ENCODE peak calls at places on chromosomes 3 and 15, in eight cellular contexts. One of them, this sample, is unnamed.

GRCh38 chr15:74680461-74680860 is 15.4 kb downstream of the EDC3 start:
- DNase-seq in foreskin fibroblast: no peak
- DNase-seq in glutamatergic neuron: no peak
- DNase-seq in AG04449: no peak
- DNase-seq in omental fat pad: no peak
- DNase-seq in nephron progenitor cell: no peak
- DNase-seq in cardiac fibroblast: peak; percentile 12
- DNase-seq in H9: no peak
- DNase-seq in this sample: no peak

GRCh38 chr3:145807990-145808389 is 353.0 kb downstream of the PLOD2 start:
- DNase-seq in nephron progenitor cell: no peak
- DNase-seq in foreskin fibroblast: peak; percentile 25
- DNase-seq in AG04449: no peak
- DNase-seq in glutamatergic neuron: no peak
- DNase-seq in H9: no peak
- DNase-seq in omental fat pad: no peak
- DNase-seq in cardiac fibroblast: peak; percentile 65
- DNase-seq in this sample: peak; percentile 36

GRCh38 chr3:193933451-193933850 is 202.5 kb upstream of the HES1 start:
- DNase-seq in H9: no peak
- DNase-seq in AG04449: no peak
- DNase-seq in omental fat pad: no peak
- DNase-seq in nephron progenitor cell: no peak
- DNase-seq in foreskin fibroblast: no peak
- DNase-seq in glutamatergic neuron: no peak
- DNase-seq in cardiac fibroblast: no peak
- DNase-seq in this sample: no peak

GRCh38 chr3:25572919-25573385 is 91.8 kb downstream of the TOP2B start:
- DNase-seq in H9: no peak
- DNase-seq in cardiac fibroblast: peak; percentile 30
- DNase-seq in omental fat pad: no peak
- DNase-seq in AG04449: no peak
- DNase-seq in nephron progenitor cell: no peak
- DNase-seq in foreskin fibroblast: no peak
- DNase-seq in glutamatergic neuron: no peak
- DNase-seq in this sample: peak; percentile 65

GRCh38 chr15:60115579-60116415 is 111.7 kb downstream of the FOXB1 start:
- DNase-seq in nephron progenitor cell: no peak
- DNase-seq in foreskin fibroblast: no peak
- DNase-seq in AG04449: no peak
- DNase-seq in glutamatergic neuron: no peak
- DNase-seq in cardiac fibroblast: peak; percentile 59
- DNase-seq in omental fat pad: no peak
- DNase-seq in H9: no peak
- DNase-seq in this sample: peak; percentile 71

GRCh38 chr3:177108648-177109047 is 88.6 kb downstream of the TBL1XR1 start:
- DNase-seq in omental fat pad: no peak
- DNase-seq in glutamatergic neuron: no peak
- DNase-seq in AG04449: no peak
- DNase-seq in foreskin fibroblast: no peak
- DNase-seq in nephron progenitor cell: no peak
- DNase-seq in cardiac fibroblast: no peak
- DNase-seq in H9: no peak
- DNase-seq in this sample: no peak

GRCh38 chr3:131163-131889 is 65.2 kb upstream of the CHL1 start:
- DNase-seq in foreskin fibroblast: no peak
- DNase-seq in glutamatergic neuron: no peak
- DNase-seq in omental fat pad: no peak
- DNase-seq in H9: no peak
- DNase-seq in cardiac fibroblast: no peak
- DNase-seq in nephron progenitor cell: no peak
- DNase-seq in AG04449: no peak
- DNase-seq in this sample: no peak

GRCh38 chr15:50167112-50167511 is 14.9 kb upstream of the SLC27A2 start:
- DNase-seq in omental fat pad: no peak
- DNase-seq in cardiac fibroblast: no peak
- DNase-seq in foreskin fibroblast: no peak
- DNase-seq in glutamatergic neuron: no peak
- DNase-seq in H9: no peak
- DNase-seq in AG04449: no peak
- DNase-seq in nephron progenitor cell: no peak
- DNase-seq in this sample: no peak

GRCh38 chr3:64259646-64260045 is 34.4 kb upstream of the PRICKLE2 start:
- DNase-seq in nephron progenitor cell: no peak
- DNase-seq in glutamatergic neuron: no peak
- DNase-seq in AG04449: no peak
- DNase-seq in foreskin fibroblast: no peak
- DNase-seq in omental fat pad: no peak
- DNase-seq in H9: no peak
- DNase-seq in cardiac fibroblast: no peak
- DNase-seq in this sample: peak; percentile 74

GRCh38 chr15:85507114-85507513 is 126.7 kb downstream of the AKAP13 start:
- DNase-seq in glutamatergic neuron: no peak
- DNase-seq in cardiac fibroblast: no peak
- DNase-seq in foreskin fibroblast: no peak
- DNase-seq in nephron progenitor cell: no peak
- DNase-seq in H9: no peak
- DNase-seq in omental fat pad: no peak
- DNase-seq in AG04449: no peak
- DNase-seq in this sample: no peak

GRCh38 chr3:29268651-29269050 is 12.2 kb upstream of the RBMS3 start:
- DNase-seq in nephron progenitor cell: no peak
- DNase-seq in omental fat pad: no peak
- DNase-seq in glutamatergic neuron: no peak
- DNase-seq in H9: no peak
- DNase-seq in cardiac fibroblast: no peak
- DNase-seq in AG04449: no peak
- DNase-seq in foreskin fibroblast: no peak
- DNase-seq in this sample: no peak

GRCh38 chr3:23455775-23456174 is 252.6 kb downstream of the UBE2E2 start:
- DNase-seq in glutamatergic neuron: no peak
- DNase-seq in H9: no peak
- DNase-seq in omental fat pad: no peak
- DNase-seq in nephron progenitor cell: no peak
- DNase-seq in foreskin fibroblast: peak; percentile 62
- DNase-seq in AG04449: peak; percentile 41
- DNase-seq in cardiac fibroblast: peak; percentile 80
- DNase-seq in this sample: peak; percentile 63

GRCh38 chr15:72227192-72227586 is 3.8 kb downstream of the PKM start:
- DNase-seq in foreskin fibroblast: peak; percentile 64
- DNase-seq in cardiac fibroblast: peak; percentile 83
- DNase-seq in omental fat pad: no peak
- DNase-seq in glutamatergic neuron: no peak
- DNase-seq in AG04449: no peak
- DNase-seq in H9: no peak
- DNase-seq in nephron progenitor cell: no peak
- DNase-seq in this sample: peak; percentile 86

GRCh38 chr3:184740509-184741258 is 28.8 kb upstream of the MAGEF1 start:
- DNase-seq in glutamatergic neuron: no peak
- DNase-seq in AG04449: no peak
- DNase-seq in nephron progenitor cell: no peak
- DNase-seq in foreskin fibroblast: peak; percentile 40
- DNase-seq in H9: peak; percentile 24
- DNase-seq in omental fat pad: no peak
- DNase-seq in cardiac fibroblast: peak; percentile 54
- DNase-seq in this sample: peak; percentile 22

GRCh38 chr3:62248831-62249776 is 124.2 kb downstream of the FEZF2 start:
- DNase-seq in nephron progenitor cell: no peak
- DNase-seq in H9: no peak
- DNase-seq in cardiac fibroblast: no peak
- DNase-seq in glutamatergic neuron: no peak
- DNase-seq in AG04449: no peak
- DNase-seq in foreskin fibroblast: peak; percentile 2
- DNase-seq in omental fat pad: no peak
- DNase-seq in this sample: no peak

GRCh38 chr15:23869391-23869790 is 182.3 kb upstream of the NDN start:
- DNase-seq in cardiac fibroblast: no peak
- DNase-seq in AG04449: no peak
- DNase-seq in foreskin fibroblast: no peak
- DNase-seq in omental fat pad: no peak
- DNase-seq in glutamatergic neuron: peak; percentile 85
- DNase-seq in nephron progenitor cell: peak; percentile 72
- DNase-seq in H9: peak; percentile 89
- DNase-seq in this sample: peak; percentile 5

GRCh38 chr15:81608309-81608829 is 234.4 kb upstream of the TMC3 start:
- DNase-seq in H9: no peak
- DNase-seq in AG04449: no peak
- DNase-seq in foreskin fibroblast: no peak
- DNase-seq in nephron progenitor cell: no peak
- DNase-seq in omental fat pad: no peak
- DNase-seq in cardiac fibroblast: no peak
- DNase-seq in glutamatergic neuron: no peak
- DNase-seq in this sample: no peak
- TF ChIP-seq CTCF in H9: no peak
- TF ChIP-seq CTCF in AG04449: no peak
- TF ChIP-seq CTCF in foreskin fibroblast: no peak
- TF ChIP-seq CTCF in nephron progenitor cell: no peak
- TF ChIP-seq CTCF in omental fat pad: no peak
- TF ChIP-seq CTCF in cardiac fibroblast: no peak
- TF ChIP-seq CTCF in glutamatergic neuron: no peak
- TF ChIP-seq CTCF in this sample: no peak

GRCh38 chr3:122111974-122112373 is 56.8 kb downstream of the CD86 start:
- DNase-seq in glutamatergic neuron: no peak
- DNase-seq in nephron progenitor cell: no peak
- DNase-seq in foreskin fibroblast: no peak
- DNase-seq in H9: no peak
- DNase-seq in cardiac fibroblast: no peak
- DNase-seq in AG04449: no peak
- DNase-seq in omental fat pad: no peak
- DNase-seq in this sample: no peak

GRCh38 chr3:122107171-122107570 is 52.0 kb downstream of the CD86 start:
- DNase-seq in cardiac fibroblast: no peak
- DNase-seq in nephron progenitor cell: no peak
- DNase-seq in omental fat pad: no peak
- DNase-seq in H9: no peak
- DNase-seq in AG04449: no peak
- DNase-seq in glutamatergic neuron: no peak
- DNase-seq in foreskin fibroblast: no peak
- DNase-seq in this sample: no peak

DNA sequence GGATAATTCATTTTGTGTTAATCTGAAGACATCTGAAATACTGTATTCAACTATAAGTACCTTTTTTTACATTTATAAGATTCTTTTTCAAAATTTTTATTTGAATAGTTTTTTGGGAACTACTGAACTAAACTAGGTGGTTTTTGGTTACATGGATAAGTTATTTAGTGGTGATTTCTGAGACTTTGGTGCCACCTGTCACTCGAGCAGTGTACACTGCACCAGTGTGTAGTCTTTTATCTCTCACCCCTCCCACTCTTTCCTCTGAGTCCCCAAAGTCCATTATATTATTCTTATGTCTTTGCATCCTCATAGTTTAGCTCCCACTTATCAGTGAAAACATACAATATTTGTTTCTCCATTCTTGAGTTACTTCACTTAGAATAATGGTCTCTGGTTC is 57.6 kb downstream of the CD86 start:
- DNase-seq in glutamatergic neuron: no peak
- DNase-seq in foreskin fibroblast: no peak
- DNase-seq in omental fat pad: no peak
- DNase-seq in nephron progenitor cell: no peak
- DNase-seq in H9: no peak
- DNase-seq in cardiac fibroblast: no peak
- DNase-seq in AG04449: no peak
- DNase-seq in this sample: no peak
- TF ChIP-seq CTCF in glutamatergic neuron: no peak
- TF ChIP-seq CTCF in foreskin fibroblast: no peak
- TF ChIP-seq CTCF in omental fat pad: no peak
- TF ChIP-seq CTCF in nephron progenitor cell: no peak
- TF ChIP-seq CTCF in H9: no peak
- TF ChIP-seq CTCF in cardiac fibroblast: no peak
- TF ChIP-seq CTCF in AG04449: no peak
- TF ChIP-seq CTCF in this sample: no peak

GRCh38 chr3:183192650-183193300 is 30.2 kb upstream of the LAMP3 start:
- DNase-seq in AG04449: no peak
- DNase-seq in omental fat pad: no peak
- DNase-seq in cardiac fibroblast: no peak
- DNase-seq in H9: no peak
- DNase-seq in glutamatergic neuron: no peak
- DNase-seq in nephron progenitor cell: no peak
- DNase-seq in foreskin fibroblast: no peak
- DNase-seq in this sample: no peak

GRCh38 chr3:183185696-183186095 is 23.2 kb upstream of the LAMP3 start:
- DNase-seq in cardiac fibroblast: peak; percentile 81
- DNase-seq in H9: no peak
- DNase-seq in glutamatergic neuron: no peak
- DNase-seq in foreskin fibroblast: peak; percentile 91
- DNase-seq in omental fat pad: no peak
- DNase-seq in AG04449: peak; percentile 59
- DNase-seq in nephron progenitor cell: no peak
- DNase-seq in this sample: peak; percentile 79

GRCh38 chr3:183189641-183190040 is 27.1 kb upstream of the LAMP3 start:
- DNase-seq in omental fat pad: no peak
- DNase-seq in glutamatergic neuron: no peak
- DNase-seq in foreskin fibroblast: no peak
- DNase-seq in H9: no peak
- DNase-seq in nephron progenitor cell: no peak
- DNase-seq in cardiac fibroblast: peak; percentile 24
- DNase-seq in AG04449: no peak
- DNase-seq in this sample: no peak

GRCh38 chr3:183193762-183194701 is 31.5 kb upstream of the LAMP3 start:
- DNase-seq in omental fat pad: no peak
- DNase-seq in AG04449: no peak
- DNase-seq in H9: no peak
- DNase-seq in foreskin fibroblast: no peak
- DNase-seq in glutamatergic neuron: no peak
- DNase-seq in nephron progenitor cell: no peak
- DNase-seq in cardiac fibroblast: no peak
- DNase-seq in this sample: no peak

DNA sequence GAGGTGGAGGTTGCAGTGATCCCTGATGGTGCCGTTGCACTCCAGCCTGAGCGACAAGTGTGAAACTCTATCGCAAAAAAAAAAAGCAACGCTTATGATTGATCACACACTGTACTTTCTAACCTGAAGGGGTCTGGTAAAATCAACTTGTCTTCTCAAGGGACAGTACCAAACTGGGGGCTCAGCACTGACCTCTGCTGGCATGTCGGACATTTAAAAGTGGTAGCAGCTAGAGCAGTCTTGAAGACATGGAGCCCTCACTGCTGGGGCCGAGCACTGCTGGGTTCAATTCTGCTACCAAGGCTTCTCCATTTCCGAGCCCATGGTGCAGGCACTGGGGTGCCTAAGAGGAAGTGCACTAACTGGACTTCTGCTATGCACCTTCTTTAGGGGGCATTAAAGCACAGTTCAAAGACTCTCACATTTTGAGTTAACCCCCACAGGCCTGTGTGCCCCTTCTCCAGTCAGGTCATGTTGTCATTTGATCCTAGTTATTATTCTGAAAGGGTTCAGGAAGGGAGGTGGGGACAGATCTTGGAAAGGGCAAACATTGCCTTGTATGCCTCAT is 26.4 kb upstream of the LAMP3 start:
- DNase-seq in omental fat pad: no peak
- DNase-seq in AG04449: no peak
- DNase-seq in foreskin fibroblast: no peak
- DNase-seq in H9: peak; percentile 71
- DNase-seq in glutamatergic neuron: peak; percentile 54
- DNase-seq in nephron progenitor cell: peak; percentile 52
- DNase-seq in cardiac fibroblast: peak; percentile 25
- DNase-seq in this sample: peak; percentile 23
- TF ChIP-seq CTCF in omental fat pad: no peak
- TF ChIP-seq CTCF in AG04449: peak; percentile 21
- TF ChIP-seq CTCF in foreskin fibroblast: peak; percentile 24
- TF ChIP-seq CTCF in H9: peak; percentile 74
- TF ChIP-seq CTCF in glutamatergic neuron: peak; percentile 39
- TF ChIP-seq CTCF in nephron progenitor cell: peak; percentile 43
- TF ChIP-seq CTCF in cardiac fibroblast: peak; percentile 36
- TF ChIP-seq CTCF in this sample: peak; percentile 37

GRCh38 chr3:72347819-72348319 is 500.4 kb downstream of the SHQ1 start:
- DNase-seq in omental fat pad: no peak
- DNase-seq in AG04449: no peak
- DNase-seq in cardiac fibroblast: peak; percentile 55
- DNase-seq in H9: peak; percentile 78
- DNase-seq in foreskin fibroblast: no peak
- DNase-seq in nephron progenitor cell: peak; percentile 47
- DNase-seq in glutamatergic neuron: no peak
- DNase-seq in this sample: peak; percentile 90
- TF ChIP-seq CTCF in omental fat pad: no peak
- TF ChIP-seq CTCF in AG04449: no peak
- TF ChIP-seq CTCF in cardiac fibroblast: no peak
- TF ChIP-seq CTCF in H9: peak; percentile 30
- TF ChIP-seq CTCF in foreskin fibroblast: no peak
- TF ChIP-seq CTCF in nephron progenitor cell: no peak
- TF ChIP-seq CTCF in glutamatergic neuron: no peak
- TF ChIP-seq CTCF in this sample: peak; percentile 11

This sample was measured in astrocyte of the spinal cord.